ENCODE peak calls at places on chromosomes 6 and 20, in five cellular contexts. M, D, Y, V and O are unnamed samples.

GRCh38 chr6:27668442-27669275 is 195.8 kb upstream of the ZNF184 start:
- DNase-seq in M (peak), D (no peak), Y (peak), V (peak), O (no peak)

GRCh38 chr6:34610819-34611477 is 54.8 kb upstream of the SPDEF start:
- DNase-seq in M (peak), D (no peak), Y (peak), V (no peak), O (peak)

GRCh38 chr6:138486249-138487121 is 12.8 kb downstream of the NHSL1 start:
- DNase-seq in M (no peak), D (no peak), Y (no peak), V (no peak), O (no peak)

GRCh38 chr6:145891565-145891964 is 72.6 kb downstream of the SHPRH start:
- DNase-seq in M (peak), D (no peak), Y (peak), V (no peak), O (no peak)

GRCh38 chr20:46767127-46767761 is 57.8 kb downstream of the SLC2A10 start:
- DNase-seq in M (no peak), D (no peak), Y (peak), V (peak), O (no peak)

GRCh38 chr6:37493047-37493995 is 6.4 kb downstream of the CCDC167 start:
- DNase-seq in M (no peak), D (no peak), Y (no peak), V (no peak), O (no peak)

GRCh38 chr20:41137412-41138216 is at the start of gene PLCG1:
- DNase-seq in M (peak), D (peak), Y (peak), V (peak), O (peak)

GRCh38 chr20:32752458-32753250 is 9.4 kb upstream of the COMMD7 start:
- DNase-seq in M (peak), D (no peak), Y (peak), V (no peak), O (peak)

GRCh38 chr20:40336034-40336433 is 353.0 kb downstream of the MAFB start:
- DNase-seq in M (no peak), D (no peak), Y (no peak), V (no peak), O (no peak)

GRCh38 chr20:16229813-16230212 is 343.4 kb downstream of the KIF16B start:
- DNase-seq in M (no peak), D (no peak), Y (no peak), V (no peak), O (no peak)

GRCh38 chr6:68632620-68633195 is 2.4 kb upstream of the ADGRB3 start:
- DNase-seq in M (no peak), D (no peak), Y (no peak), V (no peak), O (no peak)

GRCh38 chr6:70166088-70166958 is 136.6 kb downstream of the COL9A1 start:
- DNase-seq in M (peak), D (no peak), Y (peak), V (peak), O (peak)

GRCh38 chr20:62409935-62410741 is 3.1 kb upstream of the CABLES2 start:
- DNase-seq in M (no peak), D (peak), Y (peak), V (peak), O (peak)

GRCh38 chr20:38725458-38725958 is 1.2 kb downstream of the SLC32A1 start:
- DNase-seq in M (no peak), D (no peak), Y (no peak), V (no peak), O (no peak)
- H3K4me3 ChIP-seq in M (no peak), D (no peak), Y (no peak), V (no peak), O (no peak)

GRCh38 chr6:111703723-111704122 is 98.0 kb upstream of the TRAF3IP2 start:
- DNase-seq in M (no peak), D (no peak), Y (no peak), V (no peak), O (no peak)

GRCh38 chr6:111696814-111697213 is 91.1 kb upstream of the TRAF3IP2 start:
- DNase-seq in M (no peak), D (no peak), Y (no peak), V (no peak), O (no peak)

GRCh38 chr6:111700135-111700690 is 94.5 kb upstream of the TRAF3IP2 start:
- DNase-seq in M (no peak), D (no peak), Y (no peak), V (no peak), O (no peak)

GRCh38 chr6:111699123-111699522 is 93.4 kb upstream of the TRAF3IP2 start:
- DNase-seq in M (no peak), D (no peak), Y (no peak), V (no peak), O (no peak)

GRCh38 chr6:111701146-111701545 is 95.5 kb upstream of the TRAF3IP2 start:
- DNase-seq in M (no peak), D (no peak), Y (no peak), V (no peak), O (no peak)
- H3K4me3 ChIP-seq in M (no peak), D (no peak), Y (no peak), V (no peak), O (no peak)

GRCh38 chr6:132128424-132128823 is 177.3 kb upstream of the CCN2 start:
- DNase-seq in M (no peak), D (no peak), Y (no peak), V (no peak), O (no peak)

GRCh38 chr6:132131351-132131750 is 180.2 kb upstream of the CCN2 start:
- DNase-seq in M (no peak), D (no peak), Y (no peak), V (no peak), O (no peak)

GRCh38 chr6:132132420-132132819 is 181.2 kb upstream of the CCN2 start:
- DNase-seq in M (no peak), D (no peak), Y (peak), V (no peak), O (no peak)

GRCh38 chr6:132131777-132132176 is 180.6 kb upstream of the CCN2 start:
- DNase-seq in M (peak), D (no peak), Y (peak), V (no peak), O (no peak)

GRCh38 chr6:132130530-132131298 is 179.5 kb upstream of the CCN2 start:
- DNase-seq in M (peak), D (peak), Y (peak), V (peak), O (peak)
- H3K4me3 ChIP-seq in M (no peak), D (no peak), Y (no peak), V (no peak), O (no peak)

DNA sequence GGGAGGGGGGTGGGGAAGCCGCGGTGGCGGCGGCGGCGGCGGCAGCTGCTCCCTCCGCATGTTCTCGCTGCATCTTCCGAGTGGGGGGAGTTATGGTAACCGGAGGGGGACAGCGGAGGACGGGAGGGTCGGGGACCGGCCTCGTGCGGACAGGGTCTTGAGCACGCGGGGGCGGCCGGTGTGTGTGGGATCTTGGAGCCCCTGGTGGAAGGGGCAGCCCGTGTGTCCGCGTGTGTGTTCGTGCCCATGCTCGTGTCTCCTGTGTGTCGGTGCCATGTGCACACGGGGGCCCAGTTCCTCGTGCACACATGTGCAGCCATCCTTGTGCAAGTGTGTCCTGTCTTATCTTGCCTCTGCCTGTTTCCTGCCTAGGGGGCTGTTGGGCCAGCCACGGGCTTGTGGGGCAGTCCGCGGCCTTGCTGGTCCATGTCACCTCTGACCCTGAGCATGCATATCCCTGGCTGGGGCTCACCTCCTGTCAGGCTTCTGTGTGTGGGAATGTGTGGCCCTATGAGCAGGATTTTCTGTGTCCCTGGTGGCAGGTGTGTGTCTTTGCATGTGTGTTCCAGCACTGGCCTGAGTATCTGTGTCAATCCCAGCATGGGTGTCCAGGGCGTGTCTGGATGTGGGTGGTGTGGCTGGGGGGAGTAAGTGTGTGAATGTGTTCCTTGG is 8.5 kb downstream of the SYNGAP1 start:
- DNase-seq in M (no peak), D (no peak), Y (peak), V (peak), O (no peak)
- H3K4me3 ChIP-seq in M (peak), D (peak), Y (peak), V (peak), O (peak)

GRCh38 chr6:143674466-143675114 is 3.2 kb upstream of the PHACTR2 start:
- DNase-seq in M (no peak), D (no peak), Y (peak), V (no peak), O (no peak)
- H3K4me3 ChIP-seq in M (no peak), D (no peak), Y (no peak), V (no peak), O (no peak)

GRCh38 chr20:37521091-37521771 is at the start of gene NNAT:
- DNase-seq in M (no peak), D (no peak), Y (no peak), V (no peak), O (no peak)
- H3K4me3 ChIP-seq in M (no peak), D (peak), Y (peak), V (peak), O (no peak)